ENCODE peak calls at places on chromosome 14, in six cellular contexts. C is stimulated activated CD4-positive, alpha-beta T cell treated with anti-CD3 and anti-CD28 coated beads, TNF-alpha, amount 100 ng/mL, for 4 hours; P is ascending aorta; I is Daoy; U is AML-193; V is Ammon's horn. L is an unnamed sample.

GRCh38 chr14:22112004-22112403 is 438.4 kb upstream of the OR4E1 start:
- DNase-seq in C (peak), U (peak), P (no peak), I (peak), V (no peak), L (no peak)

GRCh38 chr14:23487216-23487615 is 17.7 kb downstream of the NGDN start:
- DNase-seq in I (no peak), P (no peak), V (peak), C (no peak), U (no peak), L (no peak)

GRCh38 chr14:60760648-60761364 is 26.2 kb downstream of the MNAT1 start:
- DNase-seq in P (no peak), C (no peak), U (no peak), I (no peak), V (no peak), L (no peak)

GRCh38 chr14:55850803-55851202 is 267.4 kb upstream of the PELI2 start:
- DNase-seq in V (no peak), U (no peak), I (peak), C (no peak), P (no peak), L (peak)

GRCh38 chr14:85409496-85410210 is 120.3 kb upstream of the FLRT2 start:
- DNase-seq in P (no peak), V (no peak), I (no peak), U (no peak), C (no peak), L (no peak)

GRCh38 chr14:51203881-51204280 is 36.2 kb upstream of the TMX1 start:
- DNase-seq in I (no peak), C (no peak), P (no peak), V (no peak), U (no peak), L (no peak)

GRCh38 chr14:65079788-65080187 is 22.5 kb downstream of the MAX start:
- DNase-seq in U (no peak), P (no peak), V (no peak), I (no peak), C (no peak), L (no peak)

GRCh38 chr14:81453166-81453766 is 53.1 kb upstream of the STON2 start:
- DNase-seq in U (peak), P (no peak), I (peak), V (peak), C (no peak), L (no peak)